ENCODE peak calls at places on chromosomes 13 and 19, in seven cellular contexts. J is HFFc6, O is astrocyte, V is kidney epithelial cell, A is astrocyte of the spinal cord, G is breast epithelium, I is hepatocyte. N is an unnamed sample.

GRCh38 chr13:74047925-74048324 is 86.3 kb downstream of the KLF12 start:
- DNase-seq in J (no peak), I (peak; percentile 54), O (peak; percentile 31), A (no peak), V (peak; percentile 12), G (no peak), N (no peak)

GRCh38 chr13:72562686-72563085 is 164.7 kb downstream of the MZT1 start:
- DNase-seq in O (no peak), I (no peak), A (no peak), V (no peak), G (no peak), J (no peak), N (no peak)

GRCh38 chr13:41528021-41528420 is 70.7 kb downstream of the RGCC start:
- DNase-seq in G (no peak), V (no peak), A (no peak), J (no peak), I (no peak), O (no peak), N (no peak)

GRCh38 chr19:10286803-10287737 is at the start of gene ICAM4:
- DNase-seq in V (no peak), A (no peak), G (no peak), J (no peak), O (no peak), I (peak; percentile 67), N (no peak)

GRCh38 chr19:31372245-31372781 is 23.1 kb upstream of the TSHZ3 start:
- DNase-seq in I (no peak), V (no peak), A (no peak), G (no peak), O (no peak), J (no peak), N (no peak)

GRCh38 chr13:100611678-100612492 is 23.3 kb upstream of the GGACT start:
- DNase-seq in V (no peak), A (peak; percentile 23), G (no peak), I (no peak), J (no peak), O (peak; percentile 48), N (no peak)

GRCh38 chr19:5817218-5817617 is 12.4 kb downstream of the NRTN start:
- DNase-seq in I (no peak), V (no peak), O (no peak), J (no peak), A (no peak), G (no peak), N (no peak)

GRCh38 chr19:54100560-54100959 is at the start of gene OSCAR:
- DNase-seq in O (no peak), G (no peak), A (no peak), J (no peak), I (no peak), V (no peak), N (no peak)

GRCh38 chr19:30228113-30228725 is 144.0 kb upstream of the ZNF536 start:
- DNase-seq in I (peak; percentile 38), J (no peak), G (no peak), A (no peak), V (no peak), O (no peak), N (peak; percentile 48)

GRCh38 chr13:95607363-95607762 is 37.1 kb downstream of the DZIP1 start:
- DNase-seq in O (peak; percentile 71), I (no peak), J (peak; percentile 43), V (peak; percentile 54), A (peak; percentile 68), G (no peak), N (no peak)

GRCh38 chr13:102369303-102369702 is 32.5 kb downstream of the FGF14 start:
- DNase-seq in G (no peak), J (no peak), V (no peak), A (no peak), I (no peak), O (no peak), N (no peak)

GRCh38 chr19:37511186-37511585 is 4.4 kb downstream of the ZNF793 start:
- DNase-seq in I (no peak), J (no peak), O (no peak), V (no peak), G (no peak), A (no peak), N (no peak)

DNA sequence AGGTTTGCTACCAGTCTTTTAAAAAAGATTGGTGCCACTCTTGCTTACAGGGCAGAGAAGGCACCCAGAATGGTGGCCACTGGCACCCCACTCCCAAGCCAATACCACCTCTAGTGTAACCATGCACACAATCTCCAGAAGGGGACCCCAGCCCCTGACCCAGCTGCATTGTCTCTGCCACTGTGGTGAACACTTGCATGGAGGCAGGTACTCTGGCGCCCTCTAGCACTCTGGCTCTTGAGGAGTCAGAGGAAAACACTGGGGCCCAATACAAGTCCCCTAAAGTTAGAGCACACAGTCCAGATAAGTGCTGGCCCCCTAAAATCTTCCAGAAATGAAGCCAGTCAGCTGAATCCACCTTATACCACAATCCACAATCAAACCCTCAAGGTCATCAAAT is 6.0 kb downstream of the ERVV-1 start:
- DNase-seq in J (no peak), A (no peak), V (no peak), O (no peak), G (no peak), I (no peak), N (no peak)
- TF ChIP-seq CTCF in J (peak; percentile 22), A (no peak), V (no peak), O (no peak), G (no peak), I (no peak), N (peak; percentile 24)

GRCh38 chr19:39052243-39052746 is 19.9 kb upstream of the FBXO27 start:
- DNase-seq in V (no peak), A (peak; percentile 52), G (peak; percentile 57), I (peak; percentile 68), J (no peak), O (no peak), N (no peak)
- TF ChIP-seq CTCF in V (peak; percentile 94), A (peak; percentile 92), G (peak; percentile 54), I (peak; percentile 55), J (peak; percentile 99), O (peak; percentile 73), N (peak; percentile 61)

GRCh38 chr13:67071918-67072598 is 158.1 kb downstream of the PCDH9 start:
- DNase-seq in O (no peak), G (no peak), A (no peak), J (no peak), V (no peak), I (no peak), N (no peak)
- TF ChIP-seq CTCF in O (no peak), G (no peak), A (no peak), J (no peak), V (no peak), I (no peak), N (no peak)

GRCh38 chr13:113121928-113122420 is 625 bp upstream of the F10 start:
- DNase-seq in O (no peak), J (no peak), I (no peak), G (peak; percentile 40), A (no peak), V (no peak), N (no peak)

GRCh38 chr13:113121183-113121927 is 1.2 kb upstream of the F10 start:
- DNase-seq in A (no peak), V (no peak), G (peak; percentile 33), O (no peak), I (no peak), J (no peak), N (no peak)

GRCh38 chr13:113124211-113125025 is 1.8 kb downstream of the F10 start:
- DNase-seq in A (no peak), G (peak; percentile 25), I (no peak), O (no peak), V (no peak), J (no peak), N (no peak)

GRCh38 chr13:113123226-113124150 is 889 bp downstream of the F10 start:
- DNase-seq in G (peak; percentile 27), J (no peak), I (no peak), A (no peak), O (no peak), V (no peak), N (no peak)

GRCh38 chr13:113122571-113123225 is at the start of gene F10:
- DNase-seq in O (no peak), J (peak; percentile 89), A (peak; percentile 43), V (no peak), G (peak; percentile 53), I (peak; percentile 92), N (no peak)
- TF ChIP-seq CTCF in O (no peak), J (peak; percentile 37), A (no peak), V (no peak), G (no peak), I (no peak), N (no peak)

DNA sequence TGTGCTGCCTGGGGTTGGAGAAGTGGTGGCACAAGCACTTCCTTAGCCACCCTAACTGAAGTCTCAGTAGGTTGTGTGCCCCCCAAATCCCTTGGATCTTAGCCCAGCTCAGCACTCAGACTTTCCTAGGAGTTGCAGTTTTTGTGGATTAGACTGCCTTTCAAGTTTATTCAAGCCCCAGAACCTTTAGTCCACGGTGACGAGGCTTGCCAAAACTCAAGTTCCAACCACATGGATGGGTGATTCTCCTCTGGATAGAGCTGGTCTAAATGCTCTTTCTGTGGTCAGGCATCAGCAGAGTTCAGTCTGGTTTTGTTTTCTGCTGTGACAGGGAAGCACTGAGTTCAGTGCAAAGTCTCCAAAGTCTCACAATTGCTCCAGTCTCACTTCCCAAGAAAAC is 2858.7 kb downstream of the PCDH9 start:
- DNase-seq in V (no peak), J (no peak), A (no peak), I (no peak), O (no peak), G (no peak), N (no peak)
- TF ChIP-seq CTCF in V (no peak), J (no peak), A (no peak), I (no peak), O (no peak), G (no peak), N (no peak)

DNA sequence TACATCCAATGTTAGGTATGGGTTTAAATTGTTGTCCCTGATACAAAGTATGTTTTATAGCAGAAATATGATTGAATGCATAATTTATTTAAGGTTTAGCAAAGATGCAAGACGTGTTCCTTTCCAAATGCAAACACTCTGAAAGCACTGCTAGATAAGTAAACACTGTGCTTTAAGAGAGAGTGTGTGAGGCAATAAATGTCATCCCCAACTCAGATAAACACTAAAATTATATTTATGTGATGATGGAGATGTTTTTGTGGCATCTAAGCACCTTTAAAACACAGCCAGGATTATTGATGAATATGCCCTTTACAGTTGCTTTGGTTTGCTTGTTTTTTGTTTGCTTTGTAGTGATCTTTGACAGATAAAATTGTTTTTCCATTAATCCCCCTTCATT is 531.0 kb downstream of the DCT start:
- DNase-seq in O (no peak), A (no peak), J (no peak), I (no peak), G (no peak), V (no peak), N (no peak)
- TF ChIP-seq CTCF in O (no peak), A (no peak), J (no peak), I (no peak), G (no peak), V (no peak), N (no peak)